ENCODE peak calls at places on chromosomes 11 and 22, in nine cellular contexts. V is germinal center; C is activated CD4-positive, CD25-positive, alpha-beta regulatory T cell; P is nephron progenitor cell; B is stimulated activated CD4-positive, alpha-beta T cell treated with anti-CD3 and anti-CD28 coated beads, Interleukin-15, amount 100 ng/mL, for 24 hours; S is astrocyte of the spinal cord; A is activated CD4-positive, alpha-beta T cell treated with anti-CD3 and anti-CD28 coated beads, Interleukin-2, amount 10 ng/mL, durations not matched to agents 7 days and 5 days; X is GM23248; Q is stimulated activated CD8-positive, alpha-beta memory T cell treated with anti-CD3 and anti-CD28 coated beads, Interleukin-4, amount 100 ng/mL, for 4 hours. R is an unnamed sample.

GRCh38 chr22:45225732-45226560 is 14.7 kb downstream of the KIAA0930 start:
- DNase-seq in P (no peak), S (no peak), Q (no peak), V (no peak), A (no peak), X (peak), C (no peak), B (no peak), R (no peak)

GRCh38 chr11:106236295-106236694 is 158.8 kb downstream of the AASDHPPT start:
- DNase-seq in A (no peak), X (no peak), C (no peak), P (no peak), B (no peak), V (no peak), S (no peak), Q (no peak), R (no peak)

GRCh38 chr22:27299181-27300085 is 502.1 kb downstream of the MN1 start:
- DNase-seq in B (no peak), A (no peak), C (no peak), X (peak), S (peak), P (no peak), V (no peak), Q (no peak), R (no peak)

GRCh38 chr11:26849009-26849408 is 127.1 kb upstream of the SLC5A12 start:
- DNase-seq in X (no peak), S (no peak), C (no peak), Q (no peak), B (no peak), V (no peak), P (no peak), A (no peak), R (no peak)

GRCh38 chr11:12534549-12534948 is 139.7 kb upstream of the TEAD1 start:
- DNase-seq in C (no peak), V (no peak), P (no peak), X (no peak), S (no peak), B (no peak), Q (no peak), A (no peak), R (no peak)

GRCh38 chr11:61728940-61729219 is 23.6 kb upstream of the MYRF start:
- DNase-seq in V (no peak), C (no peak), B (no peak), X (peak), S (peak), Q (no peak), A (no peak), P (no peak), R (no peak)

GRCh38 chr11:102666331-102666957 is 39.1 kb downstream of the MMP27 start:
- DNase-seq in V (peak), A (peak), B (peak), C (no peak), Q (no peak), S (peak), P (peak), X (peak), R (no peak)

GRCh38 chr11:61700221-61700620 is 20.0 kb downstream of the DAGLA start:
- DNase-seq in X (peak), P (no peak), C (no peak), V (no peak), A (no peak), B (no peak), Q (no peak), S (peak), R (peak)

GRCh38 chr11:16981651-16982194 is 32.5 kb downstream of the PLEKHA7 start:
- DNase-seq in C (no peak), A (no peak), S (peak), P (peak), V (no peak), B (no peak), Q (no peak), X (peak), R (no peak)

GRCh38 chr11:17397311-17398002 is 9.0 kb upstream of the KCNJ11 start:
- DNase-seq in A (no peak), S (no peak), V (no peak), X (no peak), B (no peak), Q (no peak), P (no peak), C (no peak), R (no peak)

GRCh38 chr11:115674831-115675230 is 170.6 kb upstream of the CADM1 start:
- DNase-seq in P (no peak), Q (no peak), S (no peak), V (no peak), A (no peak), X (no peak), C (no peak), B (no peak), R (no peak)

GRCh38 chr11:64060861-64061444 is 25.2 kb downstream of the FLRT1 start:
- DNase-seq in V (peak), A (peak), X (peak), B (peak), P (peak), S (peak), C (peak), Q (peak), R (peak)

GRCh38 chr11:62428871-62429601 is 10.2 kb downstream of the SCGB1A1 start:
- DNase-seq in P (no peak), B (no peak), Q (no peak), S (no peak), V (no peak), X (no peak), C (no peak), A (no peak), R (no peak)

GRCh38 chr11:8566613-8567210 is 27.3 kb downstream of the STK33 start:
- DNase-seq in Q (no peak), A (no peak), X (peak), V (peak), B (no peak), C (no peak), S (peak), P (peak), R (peak)

GRCh38 chr11:3959015-3959917 is 103.8 kb downstream of the STIM1 start:
- DNase-seq in V (no peak), B (no peak), X (peak), S (peak), C (no peak), A (no peak), Q (no peak), P (no peak), R (no peak)

GRCh38 chr11:18566406-18566805 is 22.1 kb downstream of the UEVLD start:
- DNase-seq in X (no peak), S (no peak), B (no peak), A (no peak), Q (no peak), V (no peak), C (no peak), P (no peak), R (no peak)

GRCh38 chr22:48968201-48968959 is 859.3 kb downstream of the BRD1 start:
- DNase-seq in P (no peak), V (no peak), X (no peak), Q (no peak), B (peak), C (no peak), S (no peak), A (no peak), R (no peak)

GRCh38 chr11:122578168-122578825 is 77.2 kb upstream of the UBASH3B start:
- DNase-seq in A (no peak), B (no peak), S (no peak), X (peak), Q (no peak), V (no peak), C (no peak), P (no peak), R (no peak)

GRCh38 chr11:8988329-8989234 is 15.2 kb downstream of the NRIP3 start:
- DNase-seq in C (no peak), A (no peak), S (peak), Q (no peak), B (no peak), V (no peak), P (no peak), X (peak), R (no peak)

R was measured in left colon.